ENCODE peak calls at places on chromosomes 3 and 15, in eight cellular contexts. O is IMR-90, R is ovary, J is uterus, T is testis, B is upper lobe of left lung, N is NB4, D is breast epithelium. A is an unnamed sample.

GRCh38 chr3:158531334-158531733 is 39.7 kb upstream of the MLF1 start:
- DNase-seq in B (no peak), J (no peak), N (no peak), R (no peak), D (no peak), O (no peak), T (no peak), A (no peak)

GRCh38 chr3:100111728-100112127 is 2.6 kb downstream of the FILIP1L start:
- DNase-seq in T (no peak), R (no peak), O (no peak), B (no peak), N (no peak), J (no peak), D (no peak), A (no peak)

GRCh38 chr3:100175637-100176250 is 61.4 kb upstream of the FILIP1L start:
- DNase-seq in T (no peak), J (no peak), O (no peak), B (no peak), R (no peak), N (no peak), D (no peak), A (no peak)

GRCh38 chr3:57917611-57918010 is 90.6 kb upstream of the FLNB start:
- DNase-seq in D (no peak), T (no peak), J (no peak), B (no peak), N (no peak), R (no peak), O (no peak), A (no peak)

GRCh38 chr3:134364061-134364935 is 9.9 kb downstream of the AMOTL2 start:
- DNase-seq in J (peak; percentile 96), T (peak; percentile 94), D (peak; percentile 96), B (peak; percentile 95), N (peak; percentile 37), O (peak; percentile 96), R (peak; percentile 94), A (peak; percentile 89)

GRCh38 chr3:101010316-101010715 is 17.1 kb upstream of the ABI3BP start:
- DNase-seq in J (no peak), R (no peak), B (no peak), N (no peak), D (no peak), O (peak; percentile 60), T (no peak), A (no peak)

GRCh38 chr15:89681146-89681545 is 2.0 kb upstream of the PLIN1 start:
- DNase-seq in T (no peak), R (no peak), D (no peak), B (no peak), J (no peak), N (no peak), O (no peak), A (no peak)

GRCh38 chr3:44016818-44017217 is 224.9 kb upstream of the TOPAZ1 start:
- DNase-seq in D (no peak), B (no peak), J (no peak), R (no peak), O (no peak), N (no peak), T (no peak), A (no peak)

GRCh38 chr3:67920969-67921368 is 266.6 kb upstream of the SUCLG2 start:
- DNase-seq in D (no peak), J (no peak), O (no peak), N (no peak), R (no peak), B (no peak), T (no peak), A (no peak)

GRCh38 chr3:36993326-36994283 is at the start of gene MLH1:
- DNase-seq in D (peak; percentile 100), O (peak; percentile 100), J (peak; percentile 100), T (peak; percentile 95), B (peak; percentile 97), R (peak; percentile 97), N (peak; percentile 92), A (peak; percentile 99)
- TF ChIP-seq POLR2A in D (peak; percentile 52), O (peak; percentile 89), J (peak; percentile 75), T (peak; percentile 48), B (peak; percentile 78), R (peak; percentile 76), N (peak; percentile 68), A (peak; percentile 75)

GRCh38 chr3:69210068-69210730 is 87.8 kb upstream of the LMOD3 start:
- DNase-seq in T (no peak), D (no peak), B (no peak), O (no peak), R (no peak), N (no peak), J (no peak), A (no peak)

GRCh38 chr3:69205385-69205784 is 83.0 kb upstream of the LMOD3 start:
- DNase-seq in B (no peak), O (no peak), R (no peak), J (no peak), T (no peak), N (no peak), D (no peak), A (no peak)

GRCh38 chr3:69207036-69207435 is 84.6 kb upstream of the LMOD3 start:
- DNase-seq in B (no peak), R (no peak), O (no peak), J (no peak), D (no peak), T (no peak), N (no peak), A (no peak)

GRCh38 chr3:69212411-69213160 is 90.2 kb upstream of the LMOD3 start:
- DNase-seq in J (no peak), T (no peak), O (peak; percentile 62), D (no peak), B (no peak), N (peak; percentile 80), R (no peak), A (no peak)

DNA sequence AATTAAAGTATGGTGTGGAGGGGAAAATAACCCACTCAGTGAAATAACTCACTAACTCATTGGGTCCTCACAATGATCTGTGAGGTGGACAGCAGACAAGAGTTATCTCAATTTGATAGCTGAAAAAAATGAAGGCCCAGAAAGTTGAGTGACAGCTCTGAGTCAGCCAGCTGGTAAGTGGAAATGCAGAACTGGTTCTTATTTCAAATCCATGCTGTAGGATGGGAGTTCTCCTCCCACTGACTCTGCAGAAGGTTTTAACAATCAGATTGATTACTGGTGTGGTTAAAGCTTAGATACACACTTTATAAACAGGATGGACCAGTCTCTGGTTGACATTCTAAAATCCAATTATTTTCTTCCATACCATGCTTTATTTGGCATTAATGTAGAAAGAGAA is 87.0 kb upstream of the LMOD3 start:
- DNase-seq in B (no peak), R (no peak), T (no peak), O (no peak), N (peak; percentile 8), D (no peak), J (no peak), A (no peak)
- TF ChIP-seq POLR2A in B (no peak), R (no peak), T (no peak), O (no peak), N (no peak), D (no peak), J (no peak), A (no peak)

GRCh38 chr3:69119138-69119537 is 3.3 kb downstream of the LMOD3 start:
- DNase-seq in D (no peak), B (no peak), J (no peak), R (no peak), N (no peak), O (no peak), T (no peak), A (no peak)
- TF ChIP-seq POLR2A in D (no peak), B (no peak), J (no peak), R (no peak), N (no peak), O (no peak), T (no peak), A (no peak)

GRCh38 chr3:128335621-128336296 is 130.9 kb downstream of the DNAJB8 start:
- DNase-seq in J (no peak), O (no peak), D (peak; percentile 60), R (no peak), T (no peak), N (no peak), B (no peak), A (no peak)
- TF ChIP-seq POLR2A in J (no peak), O (no peak), D (no peak), R (no peak), T (no peak), N (no peak), B (no peak), A (no peak)